ENCODE peak calls at places on chromosome 14, in four cellular contexts. O is transverse colon, R is hepatocyte, M is upper lobe of right lung. Y is an unnamed sample.
A peak's percentile ranks its signal among the peaks of the same experiment; 100 is the strongest.

GRCh38 chr14:105974902-105975301 is 448.5 kb downstream of the TMEM121 start:
- DNase-seq in M (no peak), O (peak; percentile 19), R (no peak), Y (no peak)

GRCh38 chr14:23294734-23295561 is 7.7 kb downstream of the PPP1R3E start:
- DNase-seq in R (peak; percentile 76), O (peak; percentile 33), M (no peak), Y (no peak)

GRCh38 chr14:90464481-90464880 is 67.7 kb downstream of the CALM1 start:
- DNase-seq in R (no peak), M (no peak), O (no peak), Y (no peak)

GRCh38 chr14:22025884-22026283 is 352.3 kb upstream of the OR4E1 start:
- DNase-seq in O (no peak), R (no peak), M (no peak), Y (no peak)

GRCh38 chr14:94395900-94396574 is 7.6 kb upstream of the SERPINA1 start:
- DNase-seq in M (no peak), R (peak; percentile 19), O (no peak), Y (no peak)

GRCh38 chr14:30559638-30560071 is 697 bp downstream of the G2E3 start:
- DNase-seq in R (peak; percentile 31), O (no peak), M (no peak), Y (peak; percentile 13)

GRCh38 chr14:102481791-102482238 is 27.8 kb downstream of the ANKRD9 start:
- DNase-seq in R (peak; percentile 63), O (no peak), M (peak; percentile 48), Y (no peak)

GRCh38 chr14:104081951-104082464 is 3.5 kb upstream of the ASPG start:
- DNase-seq in O (no peak), R (no peak), M (no peak), Y (no peak)

GRCh38 chr14:29392287-29392686 is 535.4 kb downstream of the PRKD1 start:
- DNase-seq in O (no peak), R (no peak), M (no peak), Y (no peak)

GRCh38 chr14:101030586-101030985 is 127.1 kb upstream of the RTL1 start:
- DNase-seq in R (no peak), M (peak; percentile 35), O (no peak), Y (no peak)

GRCh38 chr14:49861581-49861922 is 9.0 kb upstream of the NEMF start:
- DNase-seq in R (peak; percentile 72), M (peak; percentile 74), O (peak; percentile 73), Y (peak; percentile 78)

GRCh38 chr14:28755198-28755794 is 11.3 kb upstream of the FOXG1 start:
- DNase-seq in O (no peak), R (no peak), M (no peak), Y (no peak)

GRCh38 chr14:37622231-37622923 is 26.9 kb downstream of the TTC6 start:
- DNase-seq in M (no peak), O (no peak), R (peak; percentile 25), Y (no peak)

GRCh38 chr14:99936738-99937474 is 128.3 kb upstream of the EVL start:
- DNase-seq in O (no peak), R (no peak), M (no peak), Y (peak; percentile 53)

GRCh38 chr14:71021347-71022014 is 114.2 kb downstream of the PCNX1 start:
- DNase-seq in R (no peak), O (no peak), M (no peak), Y (no peak)

GRCh38 chr14:100576091-100577085 is 10.8 kb downstream of the BEGAIN start:
- DNase-seq in M (peak; percentile 48), O (no peak), R (no peak), Y (no peak)

GRCh38 chr14:36315159-36315853 is 5.1 kb downstream of the MBIP start:
- DNase-seq in M (no peak), O (no peak), R (no peak), Y (no peak)

GRCh38 chr14:56341766-56342418 is 223.7 kb downstream of the PELI2 start:
- DNase-seq in O (no peak), R (no peak), M (no peak), Y (no peak)

GRCh38 chr14:77641534-77642341 is 25.3 kb upstream of the SPTLC2 start:
- DNase-seq in M (peak; percentile 91), O (peak; percentile 76), R (no peak), Y (peak; percentile 76)

GRCh38 chr14:85090681-85091080 is 439.3 kb upstream of the FLRT2 start:
- DNase-seq in M (no peak), O (no peak), R (no peak), Y (no peak)

GRCh38 chr14:73452341-73453191 is 5.8 kb downstream of the NUMB start:
- DNase-seq in O (no peak), M (no peak), R (no peak), Y (no peak)

GRCh38 chr14:85565862-85566296 is 35.9 kb downstream of the FLRT2 start:
- DNase-seq in R (no peak), O (no peak), M (no peak), Y (no peak)

GRCh38 chr14:24634158-24634557 is at the start of gene GZMB:
- DNase-seq in M (no peak), R (no peak), O (peak; percentile 19), Y (no peak)

GRCh38 chr14:39576258-39576657 is 144.0 kb upstream of the FBXO33 start:
- DNase-seq in O (no peak), R (no peak), M (no peak), Y (no peak)

GRCh38 chr14:75514673-75515630 is 7.3 kb upstream of the BATF start:
- DNase-seq in M (no peak), O (peak; percentile 52), R (no peak), Y (peak; percentile 91)

GRCh38 chr14:104359969-104360442 is 219.6 kb upstream of the C14orf180 start:
- DNase-seq in O (no peak), R (no peak), M (peak; percentile 50), Y (no peak)

GRCh38 chr14:90388437-90388836 is 8.4 kb upstream of the CALM1 start:
- DNase-seq in M (no peak), O (peak; percentile 52), R (peak; percentile 82), Y (no peak)

DNA sequence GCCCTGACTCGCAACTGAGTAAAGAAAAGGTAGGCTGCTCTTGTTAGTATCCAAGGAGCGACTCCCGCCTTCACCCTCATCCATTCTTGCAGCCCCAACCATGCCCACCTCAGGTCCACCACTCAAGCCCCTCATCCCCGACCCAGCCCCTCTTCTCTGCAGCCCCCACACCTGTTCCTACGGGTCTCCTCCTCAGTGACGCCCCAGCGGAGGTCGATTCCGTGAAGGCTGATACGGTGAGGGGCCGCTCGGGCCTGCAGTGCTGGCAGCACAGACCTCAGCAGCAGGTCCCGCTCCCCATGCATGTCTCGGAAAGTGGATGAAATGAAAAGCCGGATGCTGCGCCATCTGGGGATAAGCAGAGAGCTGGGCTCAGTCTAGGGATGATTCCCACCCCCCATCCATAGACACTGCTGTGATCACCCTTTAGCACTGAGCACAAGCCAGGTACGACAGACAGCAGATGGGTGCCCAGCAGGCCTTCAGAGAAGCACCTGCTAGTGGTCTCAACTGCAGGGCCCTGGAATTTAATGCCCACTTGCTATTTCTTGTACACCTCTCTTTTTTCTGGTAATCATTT is 26.9 kb downstream of the TEP1 start:
- DNase-seq in M (no peak), O (no peak), R (no peak), Y (no peak)
- TF ChIP-seq CTCF in M (no peak), O (no peak), R (no peak), Y (no peak)

GRCh38 chr14:98926802-98927201 is 345.2 kb downstream of the BCL11B start:
- DNase-seq in R (no peak), M (no peak), O (no peak), Y (no peak)

GRCh38 chr14:98924046-98924445 is 348.0 kb downstream of the BCL11B start:
- DNase-seq in R (no peak), M (no peak), O (no peak), Y (no peak)

GRCh38 chr14:98923596-98923995 is 348.4 kb downstream of the BCL11B start:
- DNase-seq in R (no peak), O (no peak), M (no peak), Y (no peak)

GRCh38 chr14:98926151-98926550 is 345.8 kb downstream of the BCL11B start:
- DNase-seq in O (no peak), R (no peak), M (no peak), Y (no peak)

DNA sequence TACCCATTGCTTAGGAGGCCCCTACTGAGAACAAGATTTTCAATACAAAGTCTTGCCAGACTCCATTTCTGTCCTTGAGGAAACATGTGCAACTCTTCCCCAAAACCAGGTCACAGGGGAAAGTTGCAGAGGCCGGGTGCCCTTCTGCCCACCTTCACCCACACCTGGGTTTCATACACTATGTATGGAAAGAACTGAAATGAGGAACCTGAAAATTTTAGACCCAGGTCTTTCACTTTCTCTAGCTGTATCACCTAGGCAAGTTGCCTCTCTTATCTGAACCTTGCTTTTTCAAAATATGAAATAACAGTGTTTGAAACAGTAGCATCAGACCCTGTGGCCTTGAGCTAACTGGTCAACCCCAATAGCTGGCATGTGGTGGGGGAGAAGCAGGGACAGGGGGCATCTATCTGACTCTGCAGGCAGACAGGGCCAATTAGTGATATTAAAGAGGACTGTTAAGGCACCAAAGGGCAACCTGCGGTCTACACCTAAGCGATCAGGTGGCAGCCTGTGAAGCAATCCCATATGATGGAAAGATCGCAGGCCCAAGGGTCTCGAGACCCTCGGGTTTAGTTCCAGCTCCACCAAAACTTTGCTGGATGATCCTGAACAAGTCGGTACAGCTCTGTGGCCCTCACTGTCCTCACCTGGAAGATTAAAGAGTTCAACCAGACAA is 346.5 kb downstream of the BCL11B start:
- DNase-seq in M (no peak), R (no peak), O (no peak), Y (no peak)
- H3K4me3 ChIP-seq in M (no peak overlapping the region), R (no peak overlapping the region), O (no peak overlapping the region), Y (no peak overlapping the region)

DNA sequence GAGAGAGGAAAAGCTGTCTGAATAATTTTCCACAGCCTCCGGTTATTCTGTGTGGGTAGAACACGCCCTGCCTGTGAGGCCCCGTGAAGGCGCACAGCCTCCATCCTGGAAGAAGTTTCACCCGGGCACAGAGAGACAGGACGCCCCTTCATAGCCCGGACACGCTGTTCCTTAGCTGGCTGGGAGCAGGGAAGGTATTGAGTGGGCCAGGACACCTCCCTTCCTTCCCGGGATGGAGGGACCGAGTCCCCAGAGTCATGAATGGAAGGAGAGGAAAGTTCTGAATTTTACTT is 135.5 kb downstream of the GCH1 start:
- DNase-seq in R (no peak), M (peak; percentile 32), O (no peak), Y (no peak)
- H3K36me3 ChIP-seq in R (no peaks in the 10 kb centered on the region), M (peaks cover 29% of the 10 kb centered on the region), O (no peaks in the 10 kb centered on the region), Y (no peaks in the 10 kb centered on the region)

GRCh38 chr14:50943943-50944646 is at the start of gene PYGL:
- DNase-seq in R (peak; percentile 84), M (peak; percentile 92), O (peak; percentile 78), Y (peak; percentile 35)
- TF ChIP-seq CTCF in R (no peak), M (no peak), O (no peak), Y (no peak)

Y was measured in GM06990.